ENCODE peak calls at places on chromosomes 2 and 18, in six cellular contexts. One of them, this sample, is unnamed. For H3K9me3, the result is how much of the 10 kb centered on the place peaks cover.

GRCh38 chr18:23307567-23308295 is 145.4 kb upstream of the RIOK3 start:
- DNase-seq in psoas muscle: no peak
- DNase-seq in ovary: no peak
- DNase-seq in OCI-LY7: peak
- DNase-seq in AG04450: no peak
- DNase-seq in breast epithelium: no peak
- DNase-seq in this sample: no peak

GRCh38 chr2:233857511-233858118 is 3.3 kb upstream of the HJURP start:
- DNase-seq in breast epithelium: no peak
- DNase-seq in psoas muscle: no peak
- DNase-seq in AG04450: no peak
- DNase-seq in OCI-LY7: peak
- DNase-seq in ovary: no peak
- DNase-seq in this sample: peak

GRCh38 chr18:23826850-23827620 is 137.8 kb downstream of the LAMA3 start:
- DNase-seq in AG04450: no peak
- DNase-seq in psoas muscle: no peak
- DNase-seq in OCI-LY7: no peak
- DNase-seq in ovary: no peak
- DNase-seq in breast epithelium: no peak
- DNase-seq in this sample: no peak

GRCh38 chr2:216281881-216282280 is 90.4 kb downstream of the MARCHF4 start:
- DNase-seq in AG04450: no peak
- DNase-seq in OCI-LY7: no peak
- DNase-seq in breast epithelium: no peak
- DNase-seq in ovary: no peak
- DNase-seq in psoas muscle: no peak
- DNase-seq in this sample: no peak

GRCh38 chr2:54952425-54952824 is 97.8 kb downstream of the RTN4 start:
- DNase-seq in breast epithelium: no peak
- DNase-seq in AG04450: no peak
- DNase-seq in psoas muscle: no peak
- DNase-seq in OCI-LY7: no peak
- DNase-seq in ovary: no peak
- DNase-seq in this sample: no peak

GRCh38 chr2:168194784-168195522 is 52.4 kb downstream of the STK39 start:
- DNase-seq in psoas muscle: no peak
- DNase-seq in breast epithelium: no peak
- DNase-seq in AG04450: no peak
- DNase-seq in OCI-LY7: peak
- DNase-seq in ovary: no peak
- DNase-seq in this sample: no peak

GRCh38 chr2:6353669-6354068 is 512.0 kb downstream of the CMPK2 start:
- DNase-seq in AG04450: no peak
- DNase-seq in ovary: no peak
- DNase-seq in breast epithelium: no peak
- DNase-seq in psoas muscle: no peak
- DNase-seq in OCI-LY7: peak
- DNase-seq in this sample: no peak

GRCh38 chr2:231050018-231050901 is 6.4 kb upstream of the PSMD1 start:
- DNase-seq in psoas muscle: no peak
- DNase-seq in OCI-LY7: no peak
- DNase-seq in ovary: no peak
- DNase-seq in breast epithelium: no peak
- DNase-seq in AG04450: no peak
- DNase-seq in this sample: no peak

GRCh38 chr2:102051659-102052366 is 60.1 kb downstream of the IL1R2 start:
- DNase-seq in breast epithelium: no peak
- DNase-seq in OCI-LY7: no peak
- DNase-seq in ovary: no peak
- DNase-seq in AG04450: no peak
- DNase-seq in psoas muscle: peak
- DNase-seq in this sample: no peak

GRCh38 chr2:46915281-46915810 is at the start of gene MCFD2:
- DNase-seq in AG04450: no peak
- DNase-seq in psoas muscle: peak
- DNase-seq in OCI-LY7: no peak
- DNase-seq in ovary: no peak
- DNase-seq in breast epithelium: peak
- DNase-seq in this sample: peak

GRCh38 chr2:61357681-61358080 is 113.2 kb downstream of the USP34 start:
- DNase-seq in psoas muscle: no peak
- DNase-seq in AG04450: no peak
- DNase-seq in OCI-LY7: no peak
- DNase-seq in ovary: no peak
- DNase-seq in breast epithelium: no peak
- DNase-seq in this sample: no peak

GRCh38 chr2:156189143-156189542 is 143.4 kb downstream of the NR4A2 start:
- DNase-seq in OCI-LY7: no peak
- DNase-seq in ovary: no peak
- DNase-seq in psoas muscle: no peak
- DNase-seq in breast epithelium: no peak
- DNase-seq in AG04450: no peak
- DNase-seq in this sample: no peak

GRCh38 chr2:125455110-125455509 is 1200.8 kb upstream of the GYPC start:
- DNase-seq in OCI-LY7: no peak
- DNase-seq in breast epithelium: no peak
- DNase-seq in psoas muscle: no peak
- DNase-seq in ovary: no peak
- DNase-seq in AG04450: peak
- DNase-seq in this sample: no peak

GRCh38 chr2:208570851-208571763 is 164.5 kb downstream of the PTH2R start:
- DNase-seq in ovary: no peak
- DNase-seq in OCI-LY7: no peak
- DNase-seq in psoas muscle: no peak
- DNase-seq in AG04450: no peak
- DNase-seq in breast epithelium: no peak
- DNase-seq in this sample: no peak

GRCh38 chr2:229160984-229161383 is 110.1 kb downstream of the PID1 start:
- DNase-seq in ovary: no peak
- DNase-seq in psoas muscle: no peak
- DNase-seq in AG04450: no peak
- DNase-seq in OCI-LY7: no peak
- DNase-seq in breast epithelium: no peak
- DNase-seq in this sample: no peak
- H3K9me3 ChIP-seq in ovary: under half
- H3K9me3 ChIP-seq in psoas muscle: under half
- H3K9me3 ChIP-seq in AG04450: under half
- H3K9me3 ChIP-seq in OCI-LY7: under half
- H3K9me3 ChIP-seq in breast epithelium: under half
- H3K9me3 ChIP-seq in this sample: under half

DNA sequence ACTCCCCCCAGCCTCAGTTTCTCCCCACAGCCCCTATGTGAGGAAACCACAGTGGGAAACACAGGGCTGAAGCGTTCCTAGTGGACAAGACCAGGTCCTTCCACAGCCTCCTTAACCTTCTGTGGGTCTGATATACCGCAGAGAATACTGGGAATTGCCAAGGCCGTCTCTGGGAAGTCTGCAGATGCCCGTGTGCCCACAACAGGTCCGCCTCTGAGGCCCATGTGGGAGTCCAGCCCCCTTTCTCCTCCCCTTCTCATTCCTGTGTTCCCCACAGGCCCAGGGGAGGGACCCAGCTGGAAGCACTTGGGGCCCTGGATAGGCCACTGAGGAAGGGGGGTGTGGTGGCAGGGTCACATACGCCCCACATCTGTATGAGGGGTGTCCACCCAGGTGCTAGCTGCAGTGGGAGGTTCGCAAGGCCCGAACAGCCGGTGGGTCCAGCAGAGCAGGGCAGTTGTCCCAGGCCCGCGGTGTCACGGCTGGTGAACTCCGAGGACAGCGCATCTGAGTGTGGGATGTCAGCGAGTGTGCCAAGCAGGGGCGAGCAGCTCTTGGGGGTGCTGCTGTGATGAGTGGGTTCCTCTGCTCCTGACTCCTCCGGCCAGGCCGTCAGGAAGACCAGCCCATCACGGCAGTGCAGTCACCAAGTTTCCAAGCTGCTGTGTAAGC is 2.4 kb upstream of the KCNIP3 start:
- DNase-seq in psoas muscle: no peak
- DNase-seq in ovary: no peak
- DNase-seq in OCI-LY7: no peak
- DNase-seq in AG04450: no peak
- DNase-seq in breast epithelium: no peak
- DNase-seq in this sample: no peak
- H3K9me3 ChIP-seq in psoas muscle: under half
- H3K9me3 ChIP-seq in ovary: under half
- H3K9me3 ChIP-seq in OCI-LY7: under half
- H3K9me3 ChIP-seq in AG04450: under half
- H3K9me3 ChIP-seq in breast epithelium: under half
- H3K9me3 ChIP-seq in this sample: under half

GRCh38 chr18:77250926-77251729 is 1.5 kb downstream of the GALR1 start:
- DNase-seq in psoas muscle: no peak
- DNase-seq in ovary: no peak
- DNase-seq in breast epithelium: no peak
- DNase-seq in OCI-LY7: no peak
- DNase-seq in AG04450: no peak
- DNase-seq in this sample: no peak

GRCh38 chr18:77250501-77250925 is 865 bp downstream of the GALR1 start:
- DNase-seq in psoas muscle: no peak
- DNase-seq in breast epithelium: no peak
- DNase-seq in ovary: no peak
- DNase-seq in OCI-LY7: no peak
- DNase-seq in AG04450: no peak
- DNase-seq in this sample: no peak

GRCh38 chr18:77248873-77249582 is 620 bp upstream of the GALR1 start:
- DNase-seq in OCI-LY7: no peak
- DNase-seq in breast epithelium: no peak
- DNase-seq in AG04450: no peak
- DNase-seq in ovary: no peak
- DNase-seq in psoas muscle: no peak
- DNase-seq in this sample: no peak

GRCh38 chr18:77251730-77252050 is 2.0 kb downstream of the GALR1 start:
- DNase-seq in ovary: no peak
- DNase-seq in OCI-LY7: no peak
- DNase-seq in psoas muscle: no peak
- DNase-seq in AG04450: no peak
- DNase-seq in breast epithelium: no peak
- DNase-seq in this sample: no peak

DNA sequence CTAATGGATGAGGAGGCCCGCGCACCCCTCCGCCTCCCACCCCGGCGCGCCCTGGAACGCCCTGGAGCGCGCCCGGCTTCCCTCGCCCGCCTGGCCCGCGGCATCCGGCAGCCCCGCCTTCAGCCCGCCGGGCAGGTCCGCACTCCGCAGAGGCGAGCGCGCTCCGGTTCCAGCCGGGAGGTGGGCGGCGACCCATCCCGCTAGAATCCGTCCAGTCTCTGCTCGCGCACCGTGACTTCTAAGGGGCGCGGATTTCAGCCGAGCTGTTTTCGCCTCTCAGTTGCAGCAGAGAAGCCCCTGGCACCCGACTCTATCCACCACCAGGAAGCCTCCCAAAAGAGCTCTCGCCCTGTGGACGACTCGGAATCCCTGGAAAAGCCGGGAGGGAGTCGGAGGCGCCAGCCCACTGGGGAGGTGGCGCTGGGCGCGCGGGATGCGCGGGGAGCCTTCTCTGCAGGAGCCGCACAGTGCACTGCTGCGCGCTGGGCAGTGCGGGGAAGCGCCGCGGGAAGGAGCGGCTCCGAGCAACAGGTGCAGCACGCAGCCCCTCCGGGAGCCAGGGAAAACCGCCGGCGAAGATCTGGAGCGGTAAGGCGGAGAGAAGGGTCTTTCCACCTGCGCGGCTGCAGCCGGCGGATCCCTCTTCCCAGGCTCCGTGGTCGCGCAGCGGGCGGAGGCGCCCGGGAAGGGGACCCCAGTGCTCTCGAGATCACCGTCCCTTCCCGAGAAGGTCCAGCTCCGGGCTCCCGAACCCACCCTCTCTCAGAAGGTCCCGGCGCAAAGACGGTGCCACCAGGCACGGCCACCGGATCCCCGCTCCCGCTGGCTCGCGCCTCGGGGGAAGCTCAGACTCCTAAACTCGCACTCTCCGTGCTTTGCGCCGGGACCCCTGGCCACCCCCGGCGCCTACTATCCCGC is at the start of gene GALR1:
- DNase-seq in breast epithelium: no peak
- DNase-seq in psoas muscle: peak
- DNase-seq in ovary: no peak
- DNase-seq in AG04450: no peak
- DNase-seq in OCI-LY7: no peak
- DNase-seq in this sample: no peak
- H3K9me3 ChIP-seq in breast epithelium: under half
- H3K9me3 ChIP-seq in psoas muscle: under half
- H3K9me3 ChIP-seq in ovary: under half
- H3K9me3 ChIP-seq in AG04450: under half
- H3K9me3 ChIP-seq in OCI-LY7: under half
- H3K9me3 ChIP-seq in this sample: under half

DNA sequence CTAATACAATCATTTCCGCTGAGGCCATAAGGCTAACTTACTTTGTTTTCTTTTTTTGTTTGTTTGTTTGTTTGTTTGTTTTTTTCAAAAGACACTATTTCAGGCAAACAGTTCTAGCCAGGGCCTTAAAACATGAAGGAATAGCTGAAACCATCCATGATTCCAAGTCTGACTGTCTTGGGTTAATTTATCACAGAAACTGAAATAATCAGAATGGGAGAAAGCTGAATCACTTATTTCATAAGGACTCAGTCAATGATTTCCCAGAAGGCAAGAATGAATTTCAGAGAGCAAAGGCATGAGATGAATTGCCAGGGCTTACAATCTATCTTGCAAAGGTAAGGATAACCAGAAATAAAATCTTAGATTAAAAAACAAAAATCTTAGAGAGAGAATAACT is 1315.1 kb downstream of the SUCLG1 start:
- DNase-seq in breast epithelium: no peak
- DNase-seq in psoas muscle: no peak
- DNase-seq in ovary: no peak
- DNase-seq in AG04450: no peak
- DNase-seq in OCI-LY7: no peak
- DNase-seq in this sample: no peak
- H3K9me3 ChIP-seq in breast epithelium: under half
- H3K9me3 ChIP-seq in psoas muscle: under half
- H3K9me3 ChIP-seq in ovary: under half
- H3K9me3 ChIP-seq in AG04450: under half
- H3K9me3 ChIP-seq in OCI-LY7: under half
- H3K9me3 ChIP-seq in this sample: under half

DNA sequence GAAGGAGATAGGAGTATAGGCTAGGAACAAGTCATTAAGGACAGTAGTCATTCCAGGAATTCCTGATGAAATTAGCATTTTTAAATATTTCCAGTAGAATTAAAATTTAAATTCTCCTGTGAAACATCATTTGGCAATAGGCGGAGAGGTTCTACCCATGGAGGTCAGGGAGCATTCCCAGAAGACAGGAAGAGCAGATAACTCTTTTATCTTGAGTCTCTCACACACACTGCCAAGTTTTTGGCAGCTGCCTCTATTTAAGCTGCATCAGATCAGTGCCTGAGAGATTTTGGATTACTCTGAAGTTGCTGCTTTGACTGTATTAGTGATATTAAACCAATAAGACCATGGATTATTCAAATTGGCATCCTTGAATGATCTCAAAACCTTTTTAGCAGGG is 714.7 kb downstream of the EPHA4 start:
- DNase-seq in breast epithelium: no peak
- DNase-seq in OCI-LY7: no peak
- DNase-seq in psoas muscle: no peak
- DNase-seq in ovary: no peak
- DNase-seq in AG04450: no peak
- DNase-seq in this sample: no peak
- H3K9me3 ChIP-seq in breast epithelium: under half
- H3K9me3 ChIP-seq in OCI-LY7: under half
- H3K9me3 ChIP-seq in psoas muscle: under half
- H3K9me3 ChIP-seq in ovary: under half
- H3K9me3 ChIP-seq in AG04450: under half
- H3K9me3 ChIP-seq in this sample: under half